ENCODE peak calls at places on chromosomes 7 and 10, in seven cellular contexts. P is GM23248, Z is left ventricle myocardium inferior, W is mesenchymal stem cell, H is vagina, C is neuronal stem cell, X is uterus. D is an unnamed sample.

GRCh38 chr10:49435225-49435624 is 39.3 kb upstream of the DRGX start:
- DNase-seq in P (no peak), Z (no peak), W (peak; percentile 3), H (no peak), C (no peak), X (no peak), D (no peak)

GRCh38 chr10:102629661-102630614 is 14.3 kb upstream of the TRIM8 start:
- DNase-seq in P (peak; percentile 83), Z (no peak), W (peak; percentile 92), H (no peak), C (peak; percentile 73), X (no peak), D (peak; percentile 36)

GRCh38 chr7:44184221-44184873 is 4.9 kb downstream of the GCK start:
- DNase-seq in P (peak; percentile 94), Z (no peak), W (peak; percentile 89), H (no peak), C (no peak), X (no peak), D (no peak)

GRCh38 chr7:22499044-22499443 is 944 bp downstream of the STEAP1B start:
- DNase-seq in P (peak; percentile 58), Z (no peak), W (no peak), H (no peak), C (no peak), X (no peak), D (no peak)

GRCh38 chr7:34675749-34676374 is 17.8 kb downstream of the NPSR1 start:
- DNase-seq in P (peak; percentile 33), Z (no peak), W (peak; percentile 9), H (no peak), C (peak; percentile 20), X (no peak), D (no peak)

GRCh38 chr7:129664029-129665012 is 52.8 kb downstream of the NRF1 start:
- DNase-seq in P (peak; percentile 86), Z (no peak), W (peak; percentile 72), H (no peak), C (no peak), X (no peak), D (no peak)

GRCh38 chr10:127228195-127228785 is 31.9 kb upstream of the INSYN2A start:
- DNase-seq in P (peak; percentile 62), Z (no peak), W (no peak), H (no peak), C (no peak), X (no peak), D (no peak)

GRCh38 chr7:155136619-155137243 is 66.6 kb downstream of the HTR5A start:
- DNase-seq in P (no peak), Z (no peak), W (no peak), H (no peak), C (no peak), X (no peak), D (no peak)

GRCh38 chr10:21600804-21601512 is 66.9 kb downstream of the MLLT10 start:
- DNase-seq in P (no peak), Z (no peak), W (no peak), H (no peak), C (no peak), X (no peak), D (no peak)

GRCh38 chr10:78354101-78354500 is 320.4 kb downstream of the RPS24 start:
- DNase-seq in P (no peak), Z (no peak), W (no peak), H (peak; percentile 91), C (no peak), X (peak; percentile 84), D (no peak)
- H3K9me3 ChIP-seq in P (no peaks in the 10 kb centered on the region), Z (no peaks in the 10 kb centered on the region), W (no peaks in the 10 kb centered on the region), H (no peaks in the 10 kb centered on the region), C (no peaks in the 10 kb centered on the region), X (no peaks in the 10 kb centered on the region), D (no peaks in the 10 kb centered on the region)

GRCh38 chr7:64174941-64175340 is 32.1 kb upstream of the ZNF735 start:
- DNase-seq in P (no peak), Z (no peak), W (no peak), H (no peak), C (no peak), X (no peak), D (no peak)
- H3K27ac ChIP-seq in P (no peak overlapping the region), Z (no peak overlapping the region), W (no peak overlapping the region), H (no peak overlapping the region), C (no peak overlapping the region), X (no peak overlapping the region), D (no peak overlapping the region)

GRCh38 chr7:74272305-74273038 is 16.7 kb upstream of the CLIP2 start:
- DNase-seq in P (peak; percentile 97), Z (peak; percentile 75), W (peak; percentile 99), H (no peak), C (no peak), X (peak; percentile 65), D (peak; percentile 83)
- H3K4me1 ChIP-seq in P (peaks cover 18% of the 10 kb centered on the region), Z (peaks cover 30% of the 10 kb centered on the region), W (peaks cover 17% of the 10 kb centered on the region), H (peaks cover 20% of the 10 kb centered on the region), C (peaks cover 16% of the 10 kb centered on the region), X (no peaks in the 10 kb centered on the region), D (no peaks in the 10 kb centered on the region)

DNA sequence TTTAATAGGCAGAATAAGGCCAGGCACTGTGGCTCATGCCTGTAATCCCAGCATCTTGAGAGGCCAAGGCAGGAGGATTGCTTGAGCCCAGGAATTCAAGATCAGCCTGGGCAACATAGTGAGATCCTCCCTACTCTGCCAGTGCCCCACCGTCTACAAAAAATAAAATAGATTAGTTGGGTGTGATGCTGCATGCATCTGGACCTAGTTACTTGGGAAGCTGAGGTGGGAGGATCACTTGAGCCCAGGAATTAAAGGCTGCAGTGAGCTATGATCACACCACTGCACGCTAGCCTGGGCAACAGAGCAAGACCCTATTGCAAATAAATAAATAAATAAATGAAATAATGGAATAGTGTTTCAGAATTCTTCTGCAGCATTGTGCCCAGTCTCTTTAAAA is 16.2 kb downstream of the FAM200A start:
- DNase-seq in P (no peak), Z (no peak), W (no peak), H (no peak), C (no peak), X (no peak), D (no peak)
- H3K9me3 ChIP-seq in P (peaks cover 19% of the 10 kb centered on the region), Z (peaks cover 99% of the 10 kb centered on the region), W (peaks cover 82% of the 10 kb centered on the region), H (peaks cover 25% of the 10 kb centered on the region), C (peaks cover 47% of the 10 kb centered on the region), X (peaks cover 24% of the 10 kb centered on the region), D (peaks cover 8% of the 10 kb centered on the region)

DNA sequence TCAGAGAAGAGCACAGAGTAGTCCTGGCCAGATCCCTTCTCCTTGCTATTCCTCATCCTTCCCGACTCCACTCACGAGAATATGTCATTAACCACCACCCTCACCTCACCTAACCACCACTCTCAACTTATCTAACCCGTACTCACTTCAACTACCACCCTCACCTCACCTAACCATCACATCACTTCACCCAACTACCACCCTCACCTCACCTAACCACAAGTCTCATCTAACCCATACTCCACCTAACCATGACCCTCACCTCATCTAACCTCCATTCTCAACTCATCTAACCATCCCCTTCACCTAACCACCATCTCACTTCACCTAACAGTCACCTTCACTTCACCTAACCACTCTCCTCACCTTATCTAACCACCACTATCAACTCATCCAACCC is 85.0 kb downstream of the VIPR2 start:
- DNase-seq in P (no peak), Z (no peak), W (no peak), H (no peak), C (no peak), X (no peak), D (no peak)
- H3K27ac ChIP-seq in P (no peak overlapping the region), Z (no peak overlapping the region), W (no peak overlapping the region), H (no peak overlapping the region), C (no peak overlapping the region), X (no peak overlapping the region), D (no peak overlapping the region)

DNA sequence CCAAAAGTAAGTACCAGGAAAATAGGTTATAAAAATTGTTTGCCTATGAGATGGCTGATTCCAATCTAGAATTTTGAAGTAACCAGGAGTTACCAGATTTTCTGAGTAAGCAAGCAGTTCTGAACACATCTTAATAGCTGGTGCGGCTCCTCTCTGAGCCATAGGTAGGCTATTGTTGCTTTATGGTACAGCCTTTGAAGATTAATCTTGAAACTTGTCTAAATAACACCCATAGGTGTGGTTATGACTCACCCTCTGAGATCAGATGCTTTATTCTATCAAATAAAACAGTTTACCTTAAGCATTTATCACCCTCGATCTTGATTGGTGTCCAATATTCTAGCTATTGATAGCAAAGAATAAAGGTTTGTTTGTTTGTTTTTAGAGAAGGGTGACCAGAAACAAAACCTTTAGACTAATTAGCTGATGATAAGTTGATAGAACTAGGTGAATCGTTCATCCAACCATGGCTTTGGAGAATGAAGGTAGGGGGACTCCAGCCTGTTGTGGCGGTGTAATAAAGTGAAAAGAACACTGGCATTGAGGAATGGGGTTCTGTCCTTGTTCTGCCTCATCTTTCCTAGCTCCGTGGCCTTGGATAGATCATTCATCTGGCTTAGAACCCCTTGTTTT is 72.2 kb downstream of the VTI1A start:
- DNase-seq in P (no peak), Z (no peak), W (no peak), H (no peak), C (no peak), X (no peak), D (no peak)
- H3K4me1 ChIP-seq in P (peaks cover 4% of the 10 kb centered on the region), Z (no peaks in the 10 kb centered on the region), W (no peaks in the 10 kb centered on the region), H (no peaks in the 10 kb centered on the region), C (peaks cover under 1% of the 10 kb centered on the region), X (no peaks in the 10 kb centered on the region), D (no peaks in the 10 kb centered on the region)

GRCh38 chr10:1605121-1605520 is 132.2 kb downstream of the ADARB2 start:
- DNase-seq in P (no peak), Z (no peak), W (no peak), H (peak; percentile 11), C (no peak), X (no peak), D (no peak)

GRCh38 chr10:1605999-1606940 is 131.1 kb downstream of the ADARB2 start:
- DNase-seq in P (no peak), Z (no peak), W (no peak), H (peak; percentile 64), C (no peak), X (no peak), D (no peak)

GRCh38 chr10:1603181-1603580 is 134.1 kb downstream of the ADARB2 start:
- DNase-seq in P (no peak), Z (no peak), W (no peak), H (peak; percentile 65), C (no peak), X (no peak), D (no peak)

GRCh38 chr10:1602037-1602471 is 135.3 kb downstream of the ADARB2 start:
- DNase-seq in P (no peak), Z (no peak), W (no peak), H (peak; percentile 62), C (no peak), X (no peak), D (no peak)

DNA sequence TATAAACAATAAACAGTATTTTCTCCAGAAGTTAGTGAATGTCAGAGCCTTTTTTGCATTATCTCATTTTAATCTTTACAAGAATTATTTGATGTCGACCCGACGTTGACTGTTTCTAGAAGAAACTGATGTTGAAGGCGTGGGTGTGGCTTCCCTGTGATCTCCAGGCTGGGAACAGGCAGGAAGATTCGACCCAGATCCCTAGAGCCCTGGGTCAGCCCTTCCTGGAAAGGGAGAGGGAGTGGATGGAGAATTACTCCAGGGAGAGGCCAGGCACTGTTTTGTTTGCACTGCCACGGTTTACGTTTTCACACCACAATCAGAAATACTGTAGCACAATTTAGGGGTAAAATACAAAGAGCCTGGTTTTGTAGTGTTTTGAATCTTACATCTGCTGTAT is 133.1 kb downstream of the ADARB2 start:
- DNase-seq in P (no peak), Z (no peak), W (no peak), H (peak; percentile 52), C (no peak), X (no peak), D (no peak)
- H3K9me3 ChIP-seq in P (no peaks in the 10 kb centered on the region), Z (no peaks in the 10 kb centered on the region), W (no peaks in the 10 kb centered on the region), H (no peaks in the 10 kb centered on the region), C (no peaks in the 10 kb centered on the region), X (no peaks in the 10 kb centered on the region), D (no peaks in the 10 kb centered on the region)

GRCh38 chr10:3538291-3538849 is 246.6 kb downstream of the KLF6 start:
- DNase-seq in P (peak; percentile 73), Z (no peak), W (peak; percentile 58), H (no peak), C (no peak), X (no peak), D (no peak)
- H3K27ac ChIP-seq in P (peak overlapping the region; percentile 94), Z (peak overlapping the region; percentile 51), W (peak overlapping the region; percentile 93), H (peak overlapping the region; percentile 73), C (no peak overlapping the region), X (no peak overlapping the region), D (no peak overlapping the region)

D was measured in right cardiac atrium.